ENCODE peak calls at places on chromosomes 6 and 20, in ten cellular contexts. G is HCT116; M is naive thymus-derived CD4-positive, alpha-beta T cell; T is effector memory CD4-positive, alpha-beta T cell; X is pancreas; I is Peyer's patch; Q is DND-41; L is CD4-positive, alpha-beta memory T cell; J is adrenal gland; P is heart left ventricle. Z is an unnamed sample.

GRCh38 chr20:1122388-1123315 is 4.2 kb downstream of the PSMF1 start:
- DNase-seq in G (no peak), P (peak; percentile 55), I (no peak), T (no peak), L (peak; percentile 42), J (peak; percentile 50), M (no peak), Q (peak; percentile 35), X (peak; percentile 61), Z (peak; percentile 75)

GRCh38 chr20:13458860-13459451 is 179.8 kb downstream of the TASP1 start:
- DNase-seq in Q (peak; percentile 54), G (peak; percentile 13), L (no peak), X (no peak), P (no peak), T (no peak), J (peak; percentile 22), I (no peak), M (no peak), Z (peak; percentile 22)

GRCh38 chr20:16437387-16437990 is 135.8 kb downstream of the KIF16B start:
- DNase-seq in G (no peak), T (no peak), M (no peak), I (no peak), Q (no peak), L (no peak), X (no peak), P (no peak), J (no peak), Z (no peak)

GRCh38 chr20:19940945-19941590 is 76.1 kb upstream of the NAA20 start:
- DNase-seq in T (no peak), G (no peak), X (no peak), P (no peak), L (no peak), M (no peak), I (no peak), Q (no peak), J (peak; percentile 23), Z (no peak)

GRCh38 chr6:150547511-150548222 is 52.0 kb upstream of the PLEKHG1 start:
- DNase-seq in L (no peak), T (no peak), X (no peak), I (no peak), P (peak; percentile 88), J (peak; percentile 20), M (no peak), Q (no peak), G (no peak), Z (no peak)

GRCh38 chr6:168746643-168747042 is 305.7 kb downstream of the SMOC2 start:
- DNase-seq in M (no peak), L (no peak), J (no peak), X (no peak), T (no peak), G (no peak), I (no peak), Q (no peak), P (no peak), Z (no peak)

GRCh38 chr6:46626228-46626909 is 26.2 kb downstream of the CYP39A1 start:
- DNase-seq in I (no peak), Q (no peak), T (no peak), X (no peak), L (no peak), P (no peak), M (no peak), G (peak; percentile 22), J (no peak), Z (no peak)

GRCh38 chr6:157741889-157742615 is 81.0 kb upstream of the SNX9 start:
- DNase-seq in J (peak; percentile 60), T (no peak), G (no peak), M (no peak), I (no peak), P (peak; percentile 57), X (no peak), Q (no peak), L (no peak), Z (no peak)

GRCh38 chr20:39294137-39294725 is 332.1 kb downstream of the DHX35 start:
- DNase-seq in G (no peak), P (no peak), T (no peak), X (no peak), L (no peak), I (no peak), M (no peak), J (no peak), Q (peak; percentile 32), Z (no peak)

GRCh38 chr20:3121271-3121911 is 36.9 kb upstream of the AVP start:
- DNase-seq in I (no peak), P (no peak), M (no peak), T (no peak), Q (no peak), G (no peak), J (no peak), L (no peak), X (no peak), Z (no peak)

GRCh38 chr20:13102237-13102636 is 93.5 kb downstream of the SPTLC3 start:
- DNase-seq in T (no peak), M (no peak), L (no peak), Q (no peak), G (no peak), X (no peak), I (no peak), J (no peak), P (no peak), Z (no peak)

GRCh38 chr6:47245745-47246371 is 63.8 kb downstream of the TNFRSF21 start:
- DNase-seq in J (peak; percentile 13), M (no peak), X (no peak), L (no peak), I (no peak), T (no peak), P (no peak), Q (peak; percentile 27), G (no peak), Z (no peak)

GRCh38 chr20:50376888-50377459 is 133.2 kb upstream of the PTPN1 start:
- DNase-seq in Q (no peak), J (no peak), M (no peak), L (no peak), X (no peak), P (no peak), T (no peak), I (no peak), G (no peak), Z (no peak)

GRCh38 chr6:63263456-63263855 is 52.2 kb downstream of the FKBP1C start:
- DNase-seq in M (no peak), L (no peak), P (no peak), J (no peak), I (no peak), Q (no peak), X (no peak), T (no peak), G (no peak), Z (no peak)

GRCh38 chr6:6657820-6658217 is 69.3 kb downstream of the LY86 start:
- DNase-seq in Q (no peak), T (no peak), P (no peak), M (no peak), I (no peak), X (no peak), G (no peak), J (no peak), L (no peak), Z (no peak)

GRCh38 chr6:6661191-6661590 is 72.7 kb downstream of the LY86 start:
- DNase-seq in M (no peak), Q (no peak), T (no peak), X (no peak), J (no peak), I (no peak), L (no peak), G (no peak), P (no peak), Z (no peak)

GRCh38 chr6:6660339-6661045 is 72.0 kb downstream of the LY86 start:
- DNase-seq in M (no peak), Q (no peak), J (no peak), I (no peak), T (no peak), G (no peak), L (no peak), X (no peak), P (no peak), Z (no peak)

GRCh38 chr6:6661684-6662083 is 73.2 kb downstream of the LY86 start:
- DNase-seq in G (no peak), L (no peak), X (no peak), Q (no peak), T (no peak), M (no peak), I (no peak), P (peak; percentile 59), J (peak; percentile 84), Z (peak; percentile 57)

DNA sequence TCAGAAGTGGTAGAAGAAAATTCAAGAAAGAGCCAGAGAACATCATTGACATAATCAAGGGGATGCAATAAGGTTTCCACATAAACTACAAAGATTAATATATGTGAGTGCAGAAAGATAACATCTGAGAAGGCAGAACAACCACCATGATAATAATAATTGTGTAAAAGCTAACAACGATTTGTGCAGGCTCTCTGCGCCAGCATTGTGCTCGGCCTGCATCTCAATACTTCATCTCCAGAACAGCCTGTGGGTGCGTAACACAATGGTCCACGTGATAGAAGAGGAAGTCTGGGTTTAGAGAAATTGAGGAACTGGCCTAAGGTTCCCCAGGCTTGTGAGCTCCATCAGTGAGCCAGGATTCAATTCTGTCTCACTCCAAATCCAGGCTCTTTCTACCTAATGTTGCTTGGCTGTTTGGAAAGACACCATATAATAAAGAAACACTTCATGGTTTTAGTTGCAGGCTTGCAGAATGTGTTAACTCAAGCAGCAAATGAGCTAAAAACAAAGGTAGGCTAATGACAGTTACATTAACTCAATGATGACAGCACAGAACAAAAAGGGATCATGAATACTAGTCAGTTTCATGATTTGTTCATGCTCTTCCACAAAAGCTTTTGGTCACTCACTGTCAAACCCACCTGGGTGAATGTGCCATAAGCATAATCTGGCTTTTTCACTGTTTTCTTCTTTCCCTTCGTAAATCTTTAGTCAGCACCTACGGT is 71.2 kb downstream of the LY86 start:
- DNase-seq in P (peak; percentile 50), G (no peak), T (no peak), L (no peak), X (no peak), J (peak; percentile 42), Q (no peak), M (no peak), I (peak; percentile 66), Z (no peak)
- H3K27ac ChIP-seq in P (peak overlapping the region; percentile 63), G (no peak overlapping the region), T (peak overlapping the region; percentile 55), L (peak overlapping the region; percentile 40), X (no peak overlapping the region), J (no peak overlapping the region), Q (peak overlapping the region; percentile 85), M (peak overlapping the region; percentile 83), I (peak overlapping the region; percentile 55), Z (no peak overlapping the region)

GRCh38 chr6:143863754-143864153 is 520 bp upstream of the ZC2HC1B start:
- DNase-seq in X (no peak), I (no peak), T (no peak), M (no peak), L (no peak), P (no peak), G (no peak), Q (no peak), J (no peak), Z (no peak)
- H3K36me3 ChIP-seq in X (peaks cover 12% of the 10 kb centered on the region), I (peaks cover 62% of the 10 kb centered on the region), T (peaks cover 35% of the 10 kb centered on the region), M (peaks cover 56% of the 10 kb centered on the region), L (peaks cover 39% of the 10 kb centered on the region), P (peaks cover 74% of the 10 kb centered on the region), G (peaks cover 20% of the 10 kb centered on the region), Q (peaks cover 72% of the 10 kb centered on the region), J (no peaks in the 10 kb centered on the region), Z (peaks cover 4% of the 10 kb centered on the region)

GRCh38 chr20:53190225-53190624 is 218.1 kb downstream of the TSHZ2 start:
- DNase-seq in G (no peak), I (no peak), J (no peak), L (no peak), M (no peak), X (no peak), T (no peak), P (no peak), Q (no peak), Z (no peak)
- H3K4me3 ChIP-seq in G (no peak overlapping the region), I (no peak overlapping the region), J (no peak overlapping the region), L (no peak overlapping the region), M (no peak overlapping the region), X (no peak overlapping the region), T (no peak overlapping the region), P (no peak overlapping the region), Q (no peak overlapping the region), Z (no peak overlapping the region)

GRCh38 chr6:129679250-129679649 is 30.7 kb downstream of the ARHGAP18 start:
- DNase-seq in J (no peak), P (no peak), Q (no peak), L (no peak), I (no peak), M (no peak), T (no peak), X (no peak), G (no peak), Z (no peak)
- H3K27ac ChIP-seq in J (no peak overlapping the region), P (no peak overlapping the region), Q (no peak overlapping the region), L (no peak overlapping the region), I (no peak overlapping the region), M (no peak overlapping the region), T (no peak overlapping the region), X (no peak overlapping the region), G (peak overlapping the region; percentile 97), Z (no peak overlapping the region)